ENCODE peak calls at places on chromosomes 11 and 22, in four cellular contexts. W, X, S and H are unnamed samples.

GRCh38 chr11:35852056-35852455 is 91.8 kb upstream of the LDLRAD3 start:
- DNase-seq in W (no peak), X (peak; percentile 30), S (no peak), H (no peak)

GRCh38 chr11:115502636-115503082 is 1.6 kb downstream of the CADM1 start:
- DNase-seq in W (no peak), X (no peak), S (no peak), H (peak; percentile 29)

GRCh38 chr11:130403967-130404366 is 24.4 kb downstream of the ADAMTS8 start:
- DNase-seq in W (no peak), X (peak; percentile 78), S (no peak), H (no peak)

GRCh38 chr11:60918251-60918940 is 4.4 kb downstream of the TMEM109 start:
- DNase-seq in W (no peak), X (peak; percentile 71), S (no peak), H (no peak)

GRCh38 chr11:6920702-6921101 is at the start of gene OR2D3:
- DNase-seq in W (no peak), X (no peak), S (no peak), H (no peak)

GRCh38 chr11:126790550-126790981 is 210.0 kb downstream of the KIRREL3 start:
- DNase-seq in W (no peak), X (peak; percentile 79), S (no peak), H (no peak)

GRCh38 chr11:90178751-90179150 is 44.1 kb downstream of the CHORDC1 start:
- DNase-seq in W (no peak), X (no peak), S (no peak), H (no peak)

GRCh38 chr11:63869686-63870085 is 30.8 kb downstream of the MARK2 start:
- DNase-seq in W (no peak), X (no peak), S (no peak), H (no peak)

GRCh38 chr11:66676931-66677598 is 622 bp downstream of the RBM4B start:
- DNase-seq in W (no peak), X (no peak), S (peak; percentile 8), H (no peak)

GRCh38 chr11:78802058-78802633 is 227.5 kb upstream of the NARS2 start:
- DNase-seq in W (no peak), X (peak; percentile 61), S (no peak), H (no peak)

GRCh38 chr22:46369716-46370583 is 34.4 kb downstream of the TRMU start:
- DNase-seq in W (no peak), X (no peak), S (no peak), H (no peak)

GRCh38 chr22:37169947-37170688 is 17.9 kb downstream of the C1QTNF6 start:
- DNase-seq in W (peak; percentile 8), X (peak; percentile 38), S (no peak), H (no peak)

GRCh38 chr11:68007498-68008380 is 2.4 kb upstream of the ALDH3B1 start:
- DNase-seq in W (no peak), X (no peak), S (no peak), H (no peak)

GRCh38 chr11:86370922-86371614 is 3.6 kb upstream of the CCDC81 start:
- DNase-seq in W (no peak), X (no peak), S (no peak), H (no peak)

GRCh38 chr22:46465793-46466192 is 71.6 kb downstream of the CELSR1 start:
- DNase-seq in W (no peak), X (no peak), S (no peak), H (no peak)

GRCh38 chr11:107538821-107539220 is 26.7 kb downstream of the ALKBH8 start:
- DNase-seq in W (no peak), X (no peak), S (no peak), H (no peak)

GRCh38 chr22:35598396-35598710 is 18.8 kb downstream of the MB start:
- DNase-seq in W (no peak), X (no peak), S (no peak), H (no peak)

GRCh38 chr11:23976369-23976768 is 520.5 kb upstream of the LUZP2 start:
- DNase-seq in W (no peak), X (no peak), S (no peak), H (no peak)

GRCh38 chr11:74024630-74025029 is 15.7 kb upstream of the UCP3 start:
- DNase-seq in W (peak; percentile 68), X (no peak), S (no peak), H (no peak)

GRCh38 chr11:19868871-19869270 is 156.2 kb downstream of the NAV2 start:
- DNase-seq in W (no peak), X (no peak), S (no peak), H (no peak)

GRCh38 chr11:34356576-34356917 is 1.3 kb downstream of the ABTB2 start:
- DNase-seq in W (no peak), X (peak; percentile 82), S (peak; percentile 16), H (no peak)

GRCh38 chr11:30499940-30500339 is 86.2 kb downstream of the MPPED2 start:
- DNase-seq in W (no peak), X (no peak), S (no peak), H (no peak)

GRCh38 chr11:92298238-92298565 is 73.6 kb downstream of the FAT3 start:
- DNase-seq in W (no peak), X (no peak), S (no peak), H (no peak)

GRCh38 chr11:31763296-31763695 is 47.8 kb downstream of the PAX6 start:
- DNase-seq in W (no peak), X (no peak), S (no peak), H (no peak)

GRCh38 chr11:34380696-34381095 is 22.9 kb upstream of the ABTB2 start:
- DNase-seq in W (no peak), X (no peak), S (no peak), H (no peak)

GRCh38 chr22:19037282-19038163 is 84.7 kb downstream of the DGCR2 start:
- DNase-seq in W (no peak), X (peak; percentile 36), S (no peak), H (no peak)

GRCh38 chr22:19038164-19038546 is 84.1 kb downstream of the DGCR2 start:
- DNase-seq in W (no peak), X (peak; percentile 18), S (no peak), H (no peak)

GRCh38 chr22:19036523-19037273 is 85.5 kb downstream of the DGCR2 start:
- DNase-seq in W (no peak), X (peak; percentile 68), S (no peak), H (no peak)

GRCh38 chr22:19036229-19036522 is 86.0 kb downstream of the DGCR2 start:
- DNase-seq in W (no peak), X (no peak), S (no peak), H (no peak)

DNA sequence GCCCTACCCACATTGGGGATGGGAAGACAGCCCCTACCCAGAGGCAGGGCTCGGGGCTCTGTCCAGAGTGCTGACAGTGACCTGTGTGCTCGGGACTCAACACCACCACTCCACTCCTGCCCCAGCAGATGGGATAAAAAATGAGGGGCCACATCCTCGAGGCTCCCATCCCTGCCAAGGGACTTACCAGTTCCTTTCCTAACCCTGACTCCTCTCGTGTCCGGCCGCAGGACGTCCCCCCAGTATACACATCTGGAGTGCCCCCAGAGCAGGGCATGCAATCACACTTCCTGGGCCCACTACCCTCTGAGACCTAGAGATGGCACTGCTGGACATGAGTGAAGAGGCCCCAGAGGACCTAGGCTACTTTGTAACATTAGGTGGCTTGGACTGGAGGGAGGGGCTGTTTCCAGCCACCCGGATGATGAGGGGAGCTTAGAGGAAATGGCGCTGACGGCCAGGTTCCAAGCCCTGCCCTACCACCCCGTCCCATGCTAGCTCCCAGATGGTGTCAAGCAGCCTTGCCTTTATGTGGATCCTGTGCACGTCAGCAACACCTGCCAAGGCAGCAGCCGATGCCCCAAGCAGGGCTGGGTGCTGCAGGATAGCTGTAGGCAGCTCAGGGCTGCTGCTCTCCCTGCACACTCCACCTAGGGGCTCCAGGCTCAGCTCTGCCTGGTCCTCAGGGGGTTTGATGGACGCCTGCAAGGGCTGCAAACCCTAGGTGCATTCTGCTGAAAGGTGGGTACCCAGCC is 86.6 kb downstream of the DGCR2 start:
- DNase-seq in W (no peak), X (peak; percentile 90), S (no peak), H (peak; percentile 53)
- TF ChIP-seq CTCF in W (no peak), X (peak; percentile 49), S (peak; percentile 5), H (no peak)

GRCh38 chr22:39188809-39189208 is 36.3 kb upstream of the CBX7 start:
- DNase-seq in W (no peak), X (no peak), S (no peak), H (no peak)

GRCh38 chr22:39197578-39197977 is 45.1 kb upstream of the CBX7 start:
- DNase-seq in W (no peak), X (peak; percentile 10), S (no peak), H (no peak)

DNA sequence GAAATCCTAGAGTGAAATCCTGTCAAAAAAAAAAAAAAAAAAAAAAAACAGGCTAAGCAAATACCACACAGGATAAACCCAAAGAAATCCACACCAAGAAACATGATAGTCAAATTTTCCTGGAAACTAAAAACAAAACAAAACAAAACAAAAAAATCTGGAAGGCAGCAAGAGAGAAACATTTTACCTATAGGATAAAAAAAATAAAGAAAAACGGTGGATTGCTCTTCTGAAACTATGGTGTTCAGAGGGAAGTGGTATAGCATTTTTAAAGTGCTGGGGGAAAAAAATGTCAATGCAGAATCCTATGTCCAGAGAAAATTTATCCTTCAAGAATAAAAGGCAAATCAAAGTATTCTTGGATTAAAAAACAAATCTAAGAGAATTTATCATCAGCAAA is 41.6 kb upstream of the CBX7 start:
- DNase-seq in W (no peak), X (no peak), S (no peak), H (no peak)
- TF ChIP-seq CTCF in W (no peak), X (no peak), S (no peak), H (no peak)

DNA sequence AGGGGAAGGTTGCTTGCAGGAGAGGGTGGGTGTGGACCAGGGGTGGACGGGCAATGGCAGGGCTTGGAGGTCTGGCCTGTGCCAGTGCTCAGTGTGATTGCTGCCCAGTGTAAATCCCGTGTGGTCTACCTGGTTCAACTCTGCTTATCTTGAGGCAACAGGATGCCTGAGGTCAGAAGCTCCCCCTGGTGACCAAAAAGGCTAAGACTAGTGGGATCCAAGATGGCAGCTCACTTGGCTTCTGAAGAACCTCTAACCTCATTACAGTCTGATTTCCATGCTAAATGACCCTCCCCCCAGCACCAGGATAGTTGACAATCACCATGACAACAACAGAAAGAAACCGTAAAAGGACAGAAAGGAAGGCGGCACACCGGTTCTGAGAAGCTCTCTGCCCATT is 398.3 kb downstream of the CTTN start:
- DNase-seq in W (no peak), X (peak; percentile 75), S (no peak), H (no peak)
- TF ChIP-seq CTCF in W (no peak), X (peak; percentile 60), S (peak; percentile 28), H (no peak)

GRCh38 chr11:43285826-43286225 is 26.0 kb upstream of the API5 start:
- DNase-seq in W (no peak), X (peak; percentile 49), S (no peak), H (no peak)

GRCh38 chr11:43278302-43278956 is 33.4 kb upstream of the API5 start:
- DNase-seq in W (no peak), X (peak; percentile 72), S (no peak), H (no peak)

DNA sequence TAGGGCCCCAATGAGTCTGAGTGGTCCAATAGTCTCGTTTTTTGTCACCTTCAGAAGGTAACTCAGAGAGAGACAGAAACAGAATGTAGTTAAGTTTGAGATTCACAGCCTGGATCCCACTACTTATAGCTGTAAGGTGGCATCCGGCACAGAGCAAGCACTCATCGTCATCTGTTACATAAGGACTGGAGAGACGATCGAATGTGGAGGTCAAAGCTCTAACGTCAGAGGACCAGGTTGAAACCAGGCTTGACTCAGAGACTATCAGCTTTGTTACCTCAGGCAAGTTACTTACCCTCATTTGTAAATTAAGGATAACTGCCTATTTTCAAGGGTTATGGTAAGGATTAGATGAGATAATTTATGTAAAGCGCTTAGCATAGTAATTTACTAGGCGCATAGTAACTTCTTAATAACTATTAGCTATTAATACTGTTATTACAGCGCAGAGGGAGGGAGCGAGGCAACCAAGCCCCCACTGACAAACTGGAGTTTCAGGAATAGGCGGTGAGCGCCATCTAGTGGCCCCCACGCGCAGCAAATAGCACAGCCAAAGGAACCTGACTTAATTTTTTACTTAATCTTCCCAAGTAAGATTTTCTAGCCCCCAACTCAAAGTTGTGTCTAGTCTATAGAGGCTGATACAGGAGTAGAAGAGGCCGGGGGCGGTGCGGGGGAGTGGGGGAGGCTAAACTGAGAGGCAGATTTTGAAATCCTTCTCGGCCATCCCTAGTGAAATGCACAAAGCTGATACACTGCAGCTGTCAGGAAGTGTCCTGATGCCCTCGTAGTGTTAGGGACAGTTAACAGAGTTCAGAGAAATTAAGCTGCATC is 29.0 kb upstream of the API5 start:
- DNase-seq in W (no peak), X (peak; percentile 78), S (peak; percentile 64), H (peak; percentile 73)
- TF ChIP-seq CTCF in W (peak; percentile 82), X (peak; percentile 98), S (peak; percentile 97), H (peak; percentile 97)